ENCODE peak calls at places on chromosomes 16 and 17, in four cellular contexts. M is IMR-90, H is GM12878, N is K562. K is an unnamed sample.
A peak's percentile ranks its signal among the peaks of the same experiment; 100 is the strongest.

GRCh38 chr17:68048996-68049395 is 13.5 kb downstream of the KPNA2 start:
- DNase-seq in H (no peak), M (no peak), N (peak; percentile 39), K (no peak)

GRCh38 chr17:788551-788950 is 6.4 kb downstream of the MRM3 start:
- DNase-seq in M (no peak), N (no peak), H (no peak), K (no peak)

GRCh38 chr17:29178750-29179231 is 1.4 kb downstream of the MYO18A start:
- DNase-seq in M (no peak), N (no peak), H (no peak), K (peak; percentile 41)

GRCh38 chr17:40281663-40282062 is 6.0 kb upstream of the CDC6 start:
- DNase-seq in M (no peak), N (no peak), H (no peak), K (no peak)

GRCh38 chr17:81083125-81083765 is 48.3 kb downstream of the BAIAP2 start:
- DNase-seq in M (no peak), H (no peak), N (no peak), K (no peak)

GRCh38 chr17:28928061-28928460 is 23.3 kb downstream of the PHF12 start:
- DNase-seq in H (no peak), N (no peak), M (peak; percentile 48), K (no peak)

GRCh38 chr16:12461201-12461600 is 342.5 kb downstream of the CPPED1 start:
- DNase-seq in M (peak; percentile 10), H (no peak), N (no peak), K (no peak)

GRCh38 chr16:31016018-31016417 is 5.6 kb upstream of the STX1B start:
- DNase-seq in N (no peak), M (no peak), H (no peak), K (peak; percentile 50)

GRCh38 chr16:918068-918467 is 52.7 kb downstream of the LMF1 start:
- DNase-seq in N (no peak), H (no peak), M (peak; percentile 11), K (no peak)

GRCh38 chr17:72135546-72136325 is 14.9 kb downstream of the SOX9 start:
- DNase-seq in H (no peak), M (no peak), N (no peak), K (no peak)

GRCh38 chr16:81808933-81809480 is 29.9 kb downstream of the PLCG2 start:
- DNase-seq in N (no peak), H (peak; percentile 99), M (no peak), K (no peak)

GRCh38 chr16:27305342-27305741 is 8.4 kb upstream of the IL4R start:
- DNase-seq in N (no peak), H (no peak), M (no peak), K (no peak)

GRCh38 chr17:50573866-50574571 is 13.5 kb downstream of the CACNA1G start:
- DNase-seq in N (no peak), H (no peak), M (no peak), K (no peak)

GRCh38 chr17:5031365-5032082 is 3.7 kb downstream of the SLC52A1 start:
- DNase-seq in M (peak; percentile 73), H (peak; percentile 55), N (peak; percentile 79), K (peak; percentile 86)

GRCh38 chr16:80197790-80198201 is 343.0 kb upstream of the DYNLRB2 start:
- DNase-seq in H (no peak), M (peak; percentile 93), N (no peak), K (peak; percentile 87)

GRCh38 chr16:84351630-84352029 is 16.7 kb upstream of the ATP2C2 start:
- DNase-seq in H (no peak), N (no peak), M (no peak), K (no peak)

GRCh38 chr17:60249517-60249826 is 99.7 kb downstream of the CA4 start:
- DNase-seq in H (no peak), N (no peak), M (peak; percentile 51), K (no peak)

GRCh38 chr16:49336581-49336980 is 37.0 kb upstream of the C16orf78 start:
- DNase-seq in H (no peak), N (no peak), M (no peak), K (no peak)

GRCh38 chr16:50260206-50261159 is 5.9 kb upstream of the ADCY7 start:
- DNase-seq in M (no peak), N (no peak), H (no peak), K (no peak)

GRCh38 chr16:4495766-4496165 is 19.6 kb downstream of the HMOX2 start:
- DNase-seq in H (no peak), M (no peak), N (no peak), K (no peak)

GRCh38 chr16:66604376-66605176 is at the start of gene CMTM3:
- DNase-seq in H (no peak), M (peak; percentile 45), N (peak; percentile 92), K (peak; percentile 67)

GRCh38 chr17:73401911-73402310 is 90.1 kb upstream of the CDC42EP4 start:
- DNase-seq in M (peak; percentile 7), N (peak; percentile 33), H (no peak), K (no peak)

GRCh38 chr17:31560836-31561235 is 169.4 kb downstream of the RAB11FIP4 start:
- DNase-seq in N (no peak), H (no peak), M (no peak), K (no peak)

GRCh38 chr16:88920618-88921602 is 54.5 kb upstream of the PABPN1L start:
- DNase-seq in H (no peak), M (peak; percentile 61), N (no peak), K (no peak)

GRCh38 chr17:2814049-2814448 is 17.8 kb downstream of the RAP1GAP2 start:
- DNase-seq in M (no peak), H (no peak), N (no peak), K (no peak)

GRCh38 chr16:67030221-67030962 is 1.4 kb downstream of the CBFB start:
- DNase-seq in H (no peak), M (no peak), N (no peak), K (no peak)

GRCh38 chr16:56547120-56547948 is 17.5 kb upstream of the MT4 start:
- DNase-seq in N (peak; percentile 24), H (no peak), M (peak; percentile 85), K (no peak)

GRCh38 chr16:50419116-50419515 is 50.3 kb upstream of the BRD7 start:
- DNase-seq in H (no peak), M (no peak), N (no peak), K (no peak)

GRCh38 chr17:7549401-7550055 is 670 bp downstream of the TNFSF12 start:
- DNase-seq in N (no peak), H (no peak), M (no peak), K (no peak)

GRCh38 chr17:1275962-1276736 is 3.3 kb upstream of the TRARG1 start:
- DNase-seq in M (peak; percentile 27), H (no peak), N (peak; percentile 60), K (peak; percentile 54)

GRCh38 chr16:2033057-2033911 is 6.6 kb downstream of the NHERF2 start:
- DNase-seq in N (peak; percentile 66), M (peak; percentile 54), H (no peak), K (peak; percentile 65)

GRCh38 chr17:49393491-49394255 is 21.0 kb downstream of the PHB1 start:
- DNase-seq in N (no peak), H (no peak), M (no peak), K (no peak)

GRCh38 chr17:8382052-8382879 is 727 bp downstream of the RPL26 start:
- DNase-seq in H (no peak), M (no peak), N (no peak), K (no peak)

GRCh38 chr16:73058616-73059409 is 10.9 kb upstream of the ZFHX3 start:
- DNase-seq in N (peak; percentile 20), M (peak; percentile 43), H (no peak), K (no peak)

GRCh38 chr16:23962001-23962400 is 126.2 kb downstream of the PRKCB start:
- DNase-seq in M (no peak), H (no peak), N (no peak), K (no peak)

GRCh38 chr16:69709456-69710084 is 16.8 kb downstream of the NQO1 start:
- DNase-seq in M (peak; percentile 73), N (peak; percentile 60), H (peak; percentile 15), K (peak; percentile 58)

GRCh38 chr16:89828199-89828869 is at the start of gene SPIRE2:
- DNase-seq in H (no peak), N (peak; percentile 85), M (peak; percentile 71), K (peak; percentile 53)

GRCh38 chr16:64469906-64470702 is 651.8 kb downstream of the CDH11 start:
- DNase-seq in M (no peak), N (no peak), H (no peak), K (no peak)

GRCh38 chr17:10372906-10373305 is at the start of gene MYH13:
- DNase-seq in H (no peak), M (no peak), N (no peak), K (no peak)
- TF ChIP-seq RAD21 in H (no peak), M (no peak), N (no peak), K (no peak)

DNA sequence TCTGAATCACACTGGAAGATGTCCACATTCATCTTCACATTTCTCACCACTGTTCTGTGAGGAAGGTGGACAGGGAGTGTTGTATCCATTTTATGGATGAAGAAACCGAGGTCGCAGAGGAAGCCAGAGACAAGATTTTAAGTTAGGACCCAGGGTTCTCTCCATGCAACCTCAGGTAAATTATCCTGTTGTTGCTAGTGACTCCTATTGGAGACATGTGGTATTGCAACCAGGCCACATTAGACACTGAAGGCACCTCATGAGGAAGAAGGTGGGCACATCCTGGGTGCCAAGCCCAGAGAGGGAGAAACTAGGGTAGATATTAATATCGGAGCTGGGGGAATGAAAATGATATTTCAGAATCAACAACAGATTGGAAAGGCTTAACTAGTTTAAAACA is 8.5 kb upstream of the WNT9B start:
- DNase-seq in N (peak; percentile 38), H (no peak), M (no peak), K (no peak)
- TF ChIP-seq ELK1 in N (no peak), H (no peak), M (no peak), K (no peak)

GRCh38 chr16:68361485-68361884 is 50.7 kb downstream of the PRMT7 start:
- DNase-seq in H (no peak), N (no peak), M (no peak), K (no peak)

GRCh38 chr16:68359398-68360191 is 48.8 kb downstream of the PRMT7 start:
- DNase-seq in M (no peak), N (no peak), H (no peak), K (no peak)

GRCh38 chr16:68360971-68361370 is 50.2 kb downstream of the PRMT7 start:
- DNase-seq in M (no peak), H (no peak), N (no peak), K (no peak)

GRCh38 chr16:68358951-68359350 is 48.1 kb downstream of the PRMT7 start:
- DNase-seq in N (no peak), H (no peak), M (no peak), K (no peak)

DNA sequence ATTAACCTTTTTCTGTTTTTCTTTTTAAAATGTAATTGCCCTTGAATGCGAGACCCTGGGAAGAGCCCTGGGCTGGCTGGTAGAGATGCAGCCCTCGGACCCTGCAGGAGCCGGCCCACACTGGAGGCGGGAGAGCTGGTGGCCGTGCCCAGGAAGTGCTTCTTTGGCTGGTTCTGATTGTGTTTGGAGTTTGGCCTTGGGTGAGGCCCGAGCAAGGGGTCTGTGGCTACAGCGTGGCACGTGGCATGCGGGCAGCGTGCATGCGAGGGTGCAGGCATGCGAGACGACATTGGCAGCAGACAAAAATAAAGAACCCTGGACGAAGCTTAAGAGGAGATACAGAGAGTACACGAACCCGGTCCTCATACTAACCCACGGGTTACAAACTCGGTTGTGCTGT is 49.7 kb downstream of the PRMT7 start:
- DNase-seq in H (no peak), N (no peak), M (no peak), K (no peak)
- TF ChIP-seq RAD21 in H (no peak), N (no peak), M (no peak), K (no peak)

DNA sequence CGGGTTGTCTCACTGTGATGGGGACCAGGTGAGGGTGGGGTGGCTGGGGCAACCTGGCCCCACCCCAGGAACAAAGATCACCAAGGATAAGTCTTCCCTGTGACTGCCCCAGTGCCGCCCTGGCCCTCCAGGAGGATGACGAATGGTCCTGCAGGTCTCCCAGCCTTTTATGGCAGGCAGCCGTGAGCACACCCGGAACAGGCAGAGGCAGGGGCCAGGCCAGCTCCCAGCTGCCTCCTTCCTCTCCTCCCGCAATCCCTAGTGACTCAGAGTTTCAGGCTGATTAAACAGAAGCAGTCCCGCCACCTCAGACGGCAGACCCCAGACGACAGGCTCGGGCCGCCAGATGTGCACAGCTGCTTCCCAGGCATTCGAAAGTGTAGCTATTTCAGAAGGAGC is 13.3 kb downstream of the JUP start:
- DNase-seq in M (peak; percentile 91), N (no peak), H (no peak), K (peak; percentile 89)
- TF ChIP-seq ELK1 in M (no peak), N (no peak), H (no peak), K (no peak)

K was measured in A549.